ENCODE peak calls at places on chromosome 6, in seven cellular contexts. K, L, M, H, Y, G and I are unnamed samples.
A peak's percentile ranks its signal among the peaks of the same experiment; 100 is the strongest.

GRCh38 chr6:43054206-43054943 is 724 bp upstream of the CUL7 start:
- DNase-seq in K (no peak), L (no peak), M (no peak), H (no peak), Y (no peak), G (no peak), I (no peak)

GRCh38 chr6:149190228-149190831 is 127.2 kb upstream of the TAB2 start:
- DNase-seq in K (peak; percentile 55), L (peak; percentile 54), M (no peak), H (no peak), Y (no peak), G (peak; percentile 76), I (no peak)

GRCh38 chr6:170043881-170044790 is 246.7 kb downstream of the DLL1 start:
- DNase-seq in K (no peak), L (no peak), M (no peak), H (no peak), Y (no peak), G (no peak), I (no peak)

GRCh38 chr6:25311251-25311910 is 32.2 kb downstream of the CARMIL1 start:
- DNase-seq in K (peak; percentile 78), L (peak; percentile 26), M (no peak), H (peak; percentile 44), Y (no peak), G (no peak), I (no peak)

GRCh38 chr6:56624046-56624727 is 18.5 kb downstream of the DST start:
- DNase-seq in K (no peak), L (no peak), M (no peak), H (no peak), Y (no peak), G (no peak), I (no peak)

GRCh38 chr6:140380371-140381218 is 1006.1 kb upstream of the CITED2 start:
- DNase-seq in K (no peak), L (peak; percentile 86), M (no peak), H (no peak), Y (no peak), G (no peak), I (no peak)

GRCh38 chr6:44564906-44565524 is 177.5 kb downstream of the CDC5L start:
- DNase-seq in K (no peak), L (no peak), M (no peak), H (no peak), Y (no peak), G (no peak), I (no peak)

GRCh38 chr6:127902933-127903332 is 2.1 kb upstream of the THEMIS start:
- DNase-seq in K (no peak), L (no peak), M (no peak), H (no peak), Y (no peak), G (no peak), I (no peak)

GRCh38 chr6:40587240-40588069 is at the start of gene LRFN2:
- DNase-seq in K (peak; percentile 83), L (peak; percentile 76), M (peak; percentile 60), H (peak; percentile 1), Y (peak; percentile 65), G (peak; percentile 82), I (peak; percentile 13)